ENCODE peak calls at places on chromosomes 7 and 10, in eight cellular contexts. U, E, J, Z, V, O, M and F are unnamed samples.

GRCh38 chr10:120453886-120454285 is 3.1 kb upstream of the PLPP4 start:
- DNase-seq in U (peak), E (no peak), J (no peak), Z (no peak), V (no peak), O (no peak), M (no peak), F (peak)

GRCh38 chr7:95684037-95684436 is 87.7 kb upstream of the PDK4 start:
- DNase-seq in U (peak), E (no peak), J (no peak), Z (peak), V (peak), O (no peak), M (no peak), F (no peak)

GRCh38 chr10:42640610-42641229 is 2.4 kb upstream of the ZNF33B start:
- DNase-seq in U (peak), E (no peak), J (no peak), Z (no peak), V (no peak), O (no peak), M (no peak), F (no peak)

GRCh38 chr10:36630267-36630666 is 495.1 kb upstream of the ANKRD30A start:
- DNase-seq in U (no peak), E (no peak), J (no peak), Z (no peak), V (no peak), O (no peak), M (no peak), F (no peak)

GRCh38 chr10:62580396-62580795 is 206.2 kb downstream of the ZNF365 start:
- DNase-seq in U (no peak), E (no peak), J (no peak), Z (no peak), V (peak), O (no peak), M (no peak), F (no peak)

GRCh38 chr10:132708441-132708840 is 77.5 kb downstream of the NKX6-2 start:
- DNase-seq in U (no peak), E (no peak), J (no peak), Z (no peak), V (no peak), O (no peak), M (peak), F (no peak)

GRCh38 chr7:157738064-157738460 is 401.3 kb downstream of the DNAJB6 start:
- DNase-seq in U (no peak), E (no peak), J (no peak), Z (no peak), V (no peak), O (no peak), M (no peak), F (no peak)

GRCh38 chr10:100222529-100222928 is 6.9 kb downstream of the CHUK start:
- DNase-seq in U (no peak), E (no peak), J (no peak), Z (no peak), V (no peak), O (no peak), M (no peak), F (no peak)

GRCh38 chr10:30063098-30063497 is 3.7 kb upstream of the JCAD start:
- DNase-seq in U (peak), E (no peak), J (no peak), Z (no peak), V (no peak), O (no peak), M (no peak), F (no peak)

GRCh38 chr7:69723663-69724062 is 125.4 kb downstream of the AUTS2 start:
- DNase-seq in U (peak), E (no peak), J (no peak), Z (no peak), V (no peak), O (no peak), M (no peak), F (no peak)

GRCh38 chr7:55065511-55066229 is 46.9 kb downstream of the EGFR start:
- DNase-seq in U (peak), E (no peak), J (no peak), Z (peak), V (peak), O (no peak), M (no peak), F (peak)

GRCh38 chr7:98571986-98572385 is 45.1 kb upstream of the NPTX2 start:
- DNase-seq in U (no peak), E (no peak), J (no peak), Z (no peak), V (no peak), O (no peak), M (no peak), F (no peak)

GRCh38 chr10:111600772-111601171 is 523.9 kb downstream of the ADRA2A start:
- DNase-seq in U (no peak), E (no peak), J (peak), Z (no peak), V (no peak), O (no peak), M (peak), F (no peak)

GRCh38 chr10:125037145-125037544 is 95.2 kb downstream of the ZRANB1 start:
- DNase-seq in U (peak), E (no peak), J (no peak), Z (peak), V (peak), O (no peak), M (no peak), F (no peak)

GRCh38 chr10:89163265-89163995 is 43.7 kb downstream of the CH25H start:
- DNase-seq in U (no peak), E (peak), J (peak), Z (no peak), V (no peak), O (peak), M (peak), F (peak)

GRCh38 chr7:96219382-96220130 is 102.3 kb downstream of the SLC25A13 start:
- DNase-seq in U (peak), E (no peak), J (no peak), Z (no peak), V (no peak), O (no peak), M (no peak), F (no peak)

GRCh38 chr7:104328308-104328969 is at the start of gene LHFPL3:
- DNase-seq in U (no peak), E (no peak), J (peak), Z (no peak), V (no peak), O (no peak), M (no peak), F (no peak)

GRCh38 chr10:71957546-71958275 is 6.5 kb upstream of the CHST3 start:
- DNase-seq in U (no peak), E (no peak), J (no peak), Z (no peak), V (no peak), O (no peak), M (no peak), F (no peak)

GRCh38 chr10:30980951-30981616 is 50.6 kb downstream of the ZNF438 start:
- DNase-seq in U (no peak), E (no peak), J (peak), Z (no peak), V (no peak), O (no peak), M (peak), F (no peak)

GRCh38 chr10:96176985-96177384 is 46.9 kb downstream of the ZNF518A start:
- DNase-seq in U (no peak), E (no peak), J (no peak), Z (no peak), V (no peak), O (no peak), M (no peak), F (no peak)

GRCh38 chr7:46871516-46871915 is 710.4 kb downstream of the TNS3 start:
- DNase-seq in U (no peak), E (no peak), J (no peak), Z (no peak), V (no peak), O (no peak), M (no peak), F (no peak)

GRCh38 chr10:101032637-101033201 is 1.7 kb downstream of the SFXN3 start:
- DNase-seq in U (peak), E (peak), J (peak), Z (no peak), V (peak), O (peak), M (peak), F (no peak)

GRCh38 chr10:96299383-96299782 is 4.9 kb upstream of the DNTT start:
- DNase-seq in U (no peak), E (no peak), J (no peak), Z (no peak), V (no peak), O (no peak), M (no peak), F (no peak)

GRCh38 chr10:93849605-93850004 is 44.2 kb upstream of the SLC35G1 start:
- DNase-seq in U (no peak), E (no peak), J (no peak), Z (no peak), V (no peak), O (no peak), M (no peak), F (no peak)

GRCh38 chr10:101155896-101156295 is 24.8 kb downstream of the TLX1 start:
- DNase-seq in U (no peak), E (no peak), J (no peak), Z (no peak), V (no peak), O (no peak), M (no peak), F (no peak)

GRCh38 chr7:36951257-36951697 is 227.0 kb upstream of the AOAH start:
- DNase-seq in U (no peak), E (no peak), J (no peak), Z (no peak), V (no peak), O (no peak), M (no peak), F (peak)

GRCh38 chr10:42574336-42574735 is 64.0 kb downstream of the ZNF33B start:
- DNase-seq in U (no peak), E (no peak), J (no peak), Z (no peak), V (no peak), O (no peak), M (no peak), F (no peak)

GRCh38 chr10:79335094-79335469 is 12.2 kb upstream of the PPIF start:
- DNase-seq in U (no peak), E (no peak), J (peak), Z (no peak), V (no peak), O (no peak), M (no peak), F (no peak)

GRCh38 chr7:23276947-23277346 is 22.2 kb upstream of the MALSU1 start:
- DNase-seq in U (no peak), E (no peak), J (no peak), Z (no peak), V (no peak), O (no peak), M (no peak), F (no peak)

GRCh38 chr7:66539948-66540375 is 88.7 kb upstream of the KCTD7 start:
- DNase-seq in U (no peak), E (no peak), J (no peak), Z (no peak), V (no peak), O (no peak), M (no peak), F (no peak)

GRCh38 chr7:77566421-77566820 is 29.3 kb downstream of the PTPN12 start:
- DNase-seq in U (no peak), E (no peak), J (no peak), Z (no peak), V (no peak), O (no peak), M (no peak), F (no peak)